ENCODE peak calls at places on chromosomes 12 and 14, in six cellular contexts. W, B, S, O, P and F are unnamed samples.

GRCh38 chr14:90491221-90491867 is 94.5 kb downstream of the CALM1 start:
- DNase-seq in P (no peak), B (peak), O (peak), S (no peak), W (peak), F (no peak)

GRCh38 chr12:10363922-10364838 is 25.7 kb downstream of the KLRK1 start:
- DNase-seq in S (no peak), P (no peak), B (no peak), W (peak), O (peak), F (no peak)

GRCh38 chr12:27818421-27818918 is 38.4 kb upstream of the MANSC4 start:
- DNase-seq in O (no peak), S (no peak), B (no peak), W (no peak), P (no peak), F (no peak)

GRCh38 chr12:79634957-79635471 is 55.8 kb downstream of the PAWR start:
- DNase-seq in W (peak), B (no peak), S (no peak), O (no peak), P (no peak), F (no peak)

GRCh38 chr12:9908350-9908749 is 23.8 kb downstream of the CLEC2A start:
- DNase-seq in W (no peak), S (no peak), P (no peak), B (no peak), O (no peak), F (no peak)

GRCh38 chr14:104436741-104437701 is 142.5 kb upstream of the C14orf180 start:
- DNase-seq in O (no peak), S (no peak), B (peak), P (no peak), W (no peak), F (no peak)

GRCh38 chr12:57434517-57435223 is at the start of gene INHBC:
- DNase-seq in O (no peak), S (no peak), P (no peak), B (no peak), W (no peak), F (no peak)

GRCh38 chr12:44159870-44160269 is 324.0 kb downstream of the TMEM117 start:
- DNase-seq in B (no peak), S (no peak), W (no peak), O (no peak), P (no peak), F (no peak)

GRCh38 chr14:35387209-35387608 is 17.3 kb downstream of the NFKBIA start:
- DNase-seq in O (no peak), S (no peak), W (no peak), P (no peak), B (peak), F (no peak)

GRCh38 chr12:15856097-15856982 is 25.8 kb upstream of the STRAP start:
- DNase-seq in W (peak), P (peak), S (peak), B (peak), O (no peak), F (peak)

GRCh38 chr14:59101441-59101840 is 87.0 kb upstream of the DAAM1 start:
- DNase-seq in B (no peak), W (peak), O (no peak), S (no peak), P (no peak), F (no peak)

GRCh38 chr12:46815792-46816191 is 10.0 kb downstream of the SLC38A4 start:
- DNase-seq in O (no peak), S (no peak), B (no peak), P (no peak), W (no peak), F (no peak)

GRCh38 chr12:22105542-22105941 is 59.5 kb downstream of the CMAS start:
- DNase-seq in W (no peak), P (no peak), S (no peak), B (no peak), O (no peak), F (no peak)

GRCh38 chr12:13022737-13023370 is 21.3 kb upstream of the FAM234B start:
- DNase-seq in W (no peak), O (no peak), S (no peak), B (no peak), P (no peak), F (no peak)

GRCh38 chr12:32522322-32523221 is 123.2 kb downstream of the FGD4 start:
- DNase-seq in W (no peak), S (no peak), P (no peak), O (no peak), B (no peak), F (no peak)

GRCh38 chr14:99944241-99944651 is 121.0 kb upstream of the EVL start:
- DNase-seq in W (no peak), S (no peak), B (no peak), O (no peak), P (no peak), F (no peak)

GRCh38 chr14:99803106-99803437 is 9.9 kb downstream of the EML1 start:
- DNase-seq in W (no peak), S (no peak), P (no peak), B (no peak), O (no peak), F (no peak)

GRCh38 chr12:132783917-132784531 is 22.4 kb upstream of the ANKLE2 start:
- DNase-seq in O (no peak), P (no peak), W (no peak), S (no peak), B (no peak), F (no peak)